ENCODE peak calls at places on chromosome X, in seven cellular contexts. One of them, this sample, is unnamed.

GRCh38 chrX:313546-313945 is 5.0 kb downstream of the GTPBP6 start:
- DNase-seq in mammary epithelial cell: no peak
- DNase-seq in AG10803: no peak
- DNase-seq in astrocyte of the spinal cord: no peak
- DNase-seq in IMR-90: no peak
- DNase-seq in hepatocyte: no peak
- DNase-seq in astrocyte: no peak
- DNase-seq in this sample: no peak

GRCh38 chrX:44343412-44343942 is at the start of gene EFHC2:
- DNase-seq in astrocyte of the spinal cord: no peak
- DNase-seq in mammary epithelial cell: no peak
- DNase-seq in hepatocyte: peak
- DNase-seq in astrocyte: peak
- DNase-seq in AG10803: peak
- DNase-seq in IMR-90: no peak
- DNase-seq in this sample: peak

GRCh38 chrX:9940397-9940796 is 26.8 kb upstream of the CLDN34 start:
- DNase-seq in astrocyte: peak
- DNase-seq in mammary epithelial cell: peak
- DNase-seq in hepatocyte: no peak
- DNase-seq in astrocyte of the spinal cord: peak
- DNase-seq in AG10803: peak
- DNase-seq in IMR-90: peak
- DNase-seq in this sample: peak

GRCh38 chrX:50691820-50692219 is 122.2 kb downstream of the SHROOM4 start:
- DNase-seq in hepatocyte: peak
- DNase-seq in IMR-90: peak
- DNase-seq in astrocyte: no peak
- DNase-seq in astrocyte of the spinal cord: peak
- DNase-seq in mammary epithelial cell: peak
- DNase-seq in AG10803: peak
- DNase-seq in this sample: peak

GRCh38 chrX:18426004-18426320 is 554 bp downstream of the CDKL5 start:
- DNase-seq in astrocyte: no peak
- DNase-seq in astrocyte of the spinal cord: no peak
- DNase-seq in mammary epithelial cell: no peak
- DNase-seq in AG10803: no peak
- DNase-seq in IMR-90: no peak
- DNase-seq in hepatocyte: no peak
- DNase-seq in this sample: no peak

GRCh38 chrX:53244610-53245009 is 19.6 kb upstream of the KDM5C start:
- DNase-seq in IMR-90: no peak
- DNase-seq in mammary epithelial cell: no peak
- DNase-seq in AG10803: no peak
- DNase-seq in hepatocyte: no peak
- DNase-seq in astrocyte of the spinal cord: no peak
- DNase-seq in astrocyte: no peak
- DNase-seq in this sample: no peak

GRCh38 chrX:18668059-18668458 is 3.8 kb downstream of the RS1 start:
- DNase-seq in hepatocyte: no peak
- DNase-seq in astrocyte: no peak
- DNase-seq in astrocyte of the spinal cord: no peak
- DNase-seq in mammary epithelial cell: no peak
- DNase-seq in AG10803: peak
- DNase-seq in IMR-90: no peak
- DNase-seq in this sample: no peak

GRCh38 chrX:80876877-80877276 is 67.2 kb upstream of the BRWD3 start:
- DNase-seq in astrocyte of the spinal cord: peak
- DNase-seq in AG10803: peak
- DNase-seq in mammary epithelial cell: peak
- DNase-seq in astrocyte: peak
- DNase-seq in hepatocyte: peak
- DNase-seq in IMR-90: peak
- DNase-seq in this sample: peak

GRCh38 chrX:39969099-39969825 is 128.5 kb downstream of the BCOR start:
- DNase-seq in AG10803: no peak
- DNase-seq in hepatocyte: no peak
- DNase-seq in astrocyte: no peak
- DNase-seq in mammary epithelial cell: no peak
- DNase-seq in IMR-90: no peak
- DNase-seq in astrocyte of the spinal cord: no peak
- DNase-seq in this sample: no peak

GRCh38 chrX:118437283-118437682 is 58.3 kb upstream of the DOCK11 start:
- DNase-seq in AG10803: peak
- DNase-seq in IMR-90: no peak
- DNase-seq in hepatocyte: no peak
- DNase-seq in astrocyte: no peak
- DNase-seq in astrocyte of the spinal cord: no peak
- DNase-seq in mammary epithelial cell: no peak
- DNase-seq in this sample: no peak

GRCh38 chrX:111719426-111720210 is 38.6 kb downstream of the ALG13 start:
- DNase-seq in AG10803: peak
- DNase-seq in astrocyte: peak
- DNase-seq in mammary epithelial cell: no peak
- DNase-seq in hepatocyte: peak
- DNase-seq in IMR-90: peak
- DNase-seq in astrocyte of the spinal cord: peak
- DNase-seq in this sample: peak

GRCh38 chrX:15418041-15418706 is 34.0 kb upstream of the VEGFD start:
- DNase-seq in AG10803: peak
- DNase-seq in astrocyte: peak
- DNase-seq in hepatocyte: no peak
- DNase-seq in IMR-90: peak
- DNase-seq in astrocyte of the spinal cord: no peak
- DNase-seq in mammary epithelial cell: no peak
- DNase-seq in this sample: peak

GRCh38 chrX:47623540-47624027 is 3.9 kb upstream of the SYN1 start:
- DNase-seq in astrocyte of the spinal cord: peak
- DNase-seq in astrocyte: peak
- DNase-seq in IMR-90: peak
- DNase-seq in mammary epithelial cell: peak
- DNase-seq in AG10803: peak
- DNase-seq in hepatocyte: peak
- DNase-seq in this sample: peak

GRCh38 chrX:14801136-14801535 is 71.7 kb downstream of the FANCB start:
- DNase-seq in IMR-90: peak
- DNase-seq in astrocyte: peak
- DNase-seq in astrocyte of the spinal cord: peak
- DNase-seq in mammary epithelial cell: peak
- DNase-seq in hepatocyte: no peak
- DNase-seq in AG10803: peak
- DNase-seq in this sample: no peak

GRCh38 chrX:50327235-50327634 is 122.7 kb downstream of the CCNB3 start:
- DNase-seq in mammary epithelial cell: no peak
- DNase-seq in hepatocyte: no peak
- DNase-seq in astrocyte of the spinal cord: no peak
- DNase-seq in IMR-90: no peak
- DNase-seq in AG10803: no peak
- DNase-seq in astrocyte: no peak
- DNase-seq in this sample: no peak

GRCh38 chrX:22085969-22086368 is 53.8 kb downstream of the PHEX start:
- DNase-seq in astrocyte of the spinal cord: no peak
- DNase-seq in astrocyte: no peak
- DNase-seq in mammary epithelial cell: no peak
- DNase-seq in IMR-90: no peak
- DNase-seq in AG10803: no peak
- DNase-seq in hepatocyte: no peak
- DNase-seq in this sample: no peak

GRCh38 chrX:111270339-111270738 is at the start of gene CAPN6:
- DNase-seq in astrocyte of the spinal cord: no peak
- DNase-seq in IMR-90: peak
- DNase-seq in hepatocyte: peak
- DNase-seq in astrocyte: peak
- DNase-seq in mammary epithelial cell: peak
- DNase-seq in AG10803: peak
- DNase-seq in this sample: no peak

GRCh38 chrX:42515939-42516338 is 262.0 kb downstream of the PPP1R2C start:
- DNase-seq in mammary epithelial cell: peak
- DNase-seq in AG10803: no peak
- DNase-seq in astrocyte of the spinal cord: no peak
- DNase-seq in IMR-90: no peak
- DNase-seq in astrocyte: no peak
- DNase-seq in hepatocyte: no peak
- DNase-seq in this sample: peak

GRCh38 chrX:54447461-54447860 is 7.3 kb downstream of the TSR2 start:
- DNase-seq in astrocyte: peak
- DNase-seq in mammary epithelial cell: no peak
- DNase-seq in IMR-90: no peak
- DNase-seq in AG10803: peak
- DNase-seq in hepatocyte: peak
- DNase-seq in astrocyte of the spinal cord: no peak
- DNase-seq in this sample: peak

GRCh38 chrX:24647257-24648058 is at the start of gene PCYT1B:
- DNase-seq in mammary epithelial cell: peak
- DNase-seq in hepatocyte: peak
- DNase-seq in AG10803: peak
- DNase-seq in astrocyte: peak
- DNase-seq in IMR-90: peak
- DNase-seq in astrocyte of the spinal cord: peak
- DNase-seq in this sample: peak

GRCh38 chrX:148723551-148723950 is 223.1 kb downstream of the AFF2 start:
- DNase-seq in hepatocyte: no peak
- DNase-seq in astrocyte of the spinal cord: no peak
- DNase-seq in IMR-90: no peak
- DNase-seq in astrocyte: no peak
- DNase-seq in AG10803: no peak
- DNase-seq in mammary epithelial cell: no peak
- DNase-seq in this sample: no peak

GRCh38 chrX:110412971-110413726 is 54.5 kb downstream of the RTL9 start:
- DNase-seq in astrocyte: no peak
- DNase-seq in mammary epithelial cell: peak
- DNase-seq in AG10803: no peak
- DNase-seq in IMR-90: peak
- DNase-seq in hepatocyte: peak
- DNase-seq in astrocyte of the spinal cord: peak
- DNase-seq in this sample: peak

GRCh38 chrX:129600981-129601424 is 53.8 kb downstream of the APLN start:
- DNase-seq in IMR-90: peak
- DNase-seq in mammary epithelial cell: peak
- DNase-seq in AG10803: peak
- DNase-seq in astrocyte of the spinal cord: peak
- DNase-seq in hepatocyte: peak
- DNase-seq in astrocyte: no peak
- DNase-seq in this sample: peak

GRCh38 chrX:110004210-110004609 is 1.3 kb downstream of the TMEM164 start:
- DNase-seq in AG10803: no peak
- DNase-seq in astrocyte: no peak
- DNase-seq in astrocyte of the spinal cord: no peak
- DNase-seq in IMR-90: no peak
- DNase-seq in mammary epithelial cell: peak
- DNase-seq in hepatocyte: peak
- DNase-seq in this sample: no peak

DNA sequence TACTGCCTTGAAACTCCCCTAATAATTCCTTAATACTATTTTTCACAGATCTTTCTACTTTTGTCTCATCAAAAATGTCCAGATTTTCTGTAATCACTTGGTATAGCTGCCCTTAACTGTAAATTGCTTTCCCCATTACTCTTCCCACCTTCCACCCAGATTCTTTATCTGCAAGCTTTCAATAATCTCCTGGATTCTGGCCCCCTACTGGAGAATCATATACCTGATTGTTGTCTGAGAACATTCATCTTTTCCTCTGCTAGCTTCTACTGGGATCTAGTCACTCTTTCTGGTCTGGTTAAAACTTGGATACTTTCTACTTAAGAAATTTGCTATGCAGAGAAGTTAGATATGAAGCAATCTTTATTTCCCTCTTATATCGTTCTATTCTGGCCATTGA is 552.6 kb downstream of the PCDH19 start:
- DNase-seq in mammary epithelial cell: no peak
- DNase-seq in astrocyte of the spinal cord: no peak
- DNase-seq in astrocyte: no peak
- DNase-seq in IMR-90: no peak
- DNase-seq in AG10803: no peak
- DNase-seq in hepatocyte: no peak
- DNase-seq in this sample: no peak
- TF ChIP-seq CTCF in mammary epithelial cell: peak
- TF ChIP-seq CTCF in astrocyte of the spinal cord: peak
- TF ChIP-seq CTCF in astrocyte: no peak
- TF ChIP-seq CTCF in IMR-90: no peak
- TF ChIP-seq CTCF in AG10803: peak
- TF ChIP-seq CTCF in hepatocyte: peak
- TF ChIP-seq CTCF in this sample: no peak

GRCh38 chrX:98362630-98363029 is 1478.9 kb downstream of the RPA4 start:
- DNase-seq in astrocyte: no peak
- DNase-seq in mammary epithelial cell: no peak
- DNase-seq in astrocyte of the spinal cord: no peak
- DNase-seq in hepatocyte: no peak
- DNase-seq in IMR-90: no peak
- DNase-seq in AG10803: no peak
- DNase-seq in this sample: no peak

DNA sequence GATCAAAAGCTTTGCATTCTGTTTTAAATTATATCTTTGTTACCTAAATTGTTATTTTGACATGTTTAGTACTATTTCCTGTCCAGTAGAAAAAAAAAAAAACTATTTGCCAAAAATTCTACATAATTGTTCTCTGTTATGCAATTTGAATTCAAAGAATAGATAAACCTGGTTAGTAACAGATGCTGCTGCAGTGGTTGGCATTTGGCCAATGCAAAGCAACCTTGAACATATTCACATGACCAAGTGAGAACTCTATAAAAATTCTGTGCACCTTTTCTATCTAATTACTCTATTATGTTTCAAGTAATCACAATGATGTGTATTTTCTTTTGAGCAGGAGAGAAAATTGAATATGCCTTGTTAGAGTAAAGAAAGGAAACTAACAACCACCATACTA is 1473.4 kb downstream of the RPA4 start:
- DNase-seq in astrocyte of the spinal cord: no peak
- DNase-seq in hepatocyte: no peak
- DNase-seq in AG10803: no peak
- DNase-seq in astrocyte: no peak
- DNase-seq in IMR-90: no peak
- DNase-seq in mammary epithelial cell: no peak
- DNase-seq in this sample: no peak
- TF ChIP-seq CTCF in astrocyte of the spinal cord: no peak
- TF ChIP-seq CTCF in hepatocyte: no peak
- TF ChIP-seq CTCF in AG10803: no peak
- TF ChIP-seq CTCF in astrocyte: no peak
- TF ChIP-seq CTCF in IMR-90: no peak
- TF ChIP-seq CTCF in mammary epithelial cell: no peak
- TF ChIP-seq CTCF in this sample: no peak

GRCh38 chrX:140034916-140035315 is 69.6 kb upstream of the CXorf66 start:
- DNase-seq in mammary epithelial cell: no peak
- DNase-seq in AG10803: no peak
- DNase-seq in astrocyte: no peak
- DNase-seq in astrocyte of the spinal cord: peak
- DNase-seq in IMR-90: no peak
- DNase-seq in hepatocyte: no peak
- DNase-seq in this sample: no peak
- TF ChIP-seq CTCF in mammary epithelial cell: peak
- TF ChIP-seq CTCF in AG10803: peak
- TF ChIP-seq CTCF in astrocyte: peak
- TF ChIP-seq CTCF in astrocyte of the spinal cord: peak
- TF ChIP-seq CTCF in IMR-90: peak
- TF ChIP-seq CTCF in hepatocyte: peak
- TF ChIP-seq CTCF in this sample: no peak

DNA sequence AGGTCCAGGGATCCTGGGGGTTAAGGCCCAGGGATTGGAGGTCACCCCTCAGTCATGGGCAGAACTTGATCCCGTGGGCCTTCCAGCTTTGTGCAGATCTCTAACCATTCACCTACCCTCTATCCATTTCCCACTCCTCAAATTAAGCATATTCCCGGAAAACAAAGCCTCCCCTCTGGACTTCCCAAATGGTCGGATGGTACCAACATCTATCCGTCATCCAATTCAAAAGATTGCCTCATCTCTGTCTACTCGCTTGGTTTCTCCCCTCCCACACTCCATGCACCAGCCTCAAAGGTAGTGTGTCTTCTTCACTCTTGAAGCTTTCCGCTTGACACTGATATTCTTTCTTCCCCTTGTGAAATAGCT is 473 bp upstream of the BCLAF3 start:
- DNase-seq in mammary epithelial cell: no peak
- DNase-seq in IMR-90: no peak
- DNase-seq in astrocyte of the spinal cord: no peak
- DNase-seq in hepatocyte: no peak
- DNase-seq in astrocyte: no peak
- DNase-seq in AG10803: no peak
- DNase-seq in this sample: no peak
- TF ChIP-seq CTCF in mammary epithelial cell: no peak
- TF ChIP-seq CTCF in IMR-90: no peak
- TF ChIP-seq CTCF in astrocyte of the spinal cord: no peak
- TF ChIP-seq CTCF in hepatocyte: no peak
- TF ChIP-seq CTCF in astrocyte: no peak
- TF ChIP-seq CTCF in AG10803: no peak
- TF ChIP-seq CTCF in this sample: no peak

This sample was measured in cardiac fibroblast.